ENCODE peak calls at places on chromosome 1, in five cellular contexts. W is cardiac fibroblast, H is left lung, M is NCI-H460, I is dermis microvascular lymphatic vessel endothelial cell. F is an unnamed sample.

GRCh38 chr1:185317886-185318310 is 855 bp upstream of the IVNS1ABP start:
- DNase-seq in I (peak; percentile 30), M (peak; percentile 13), H (no peak), W (peak; percentile 29), F (peak; percentile 51)

GRCh38 chr1:92756537-92756936 is 28.4 kb downstream of the EVI5 start:
- DNase-seq in H (no peak), W (no peak), M (no peak), I (no peak), F (no peak)

GRCh38 chr1:179951383-179952144 is 3.0 kb upstream of the CEP350 start:
- DNase-seq in H (no peak), W (no peak), I (no peak), M (no peak), F (no peak)

GRCh38 chr1:114075546-114076249 is 78.0 kb downstream of the SYT6 start:
- DNase-seq in M (no peak), W (no peak), H (no peak), I (no peak), F (no peak)

GRCh38 chr1:31733389-31734219 is 29.8 kb upstream of the COL16A1 start:
- DNase-seq in I (no peak), M (no peak), H (peak; percentile 48), W (no peak), F (no peak)

GRCh38 chr1:173315296-173315695 is 108.2 kb upstream of the TNFSF4 start:
- DNase-seq in W (no peak), M (no peak), I (no peak), H (no peak), F (peak; percentile 47)

GRCh38 chr1:109906160-109906838 is 4.3 kb upstream of the CSF1 start:
- DNase-seq in W (no peak), M (no peak), H (no peak), I (peak; percentile 43), F (no peak)

GRCh38 chr1:223842784-223843183 is 3.0 kb downstream of the TP53BP2 start:
- DNase-seq in H (no peak), M (no peak), I (no peak), W (no peak), F (no peak)

GRCh38 chr1:38000529-38001453 is 4.5 kb downstream of the FHL3 start:
- DNase-seq in H (no peak), W (peak; percentile 90), I (peak; percentile 83), M (no peak), F (no peak)

GRCh38 chr1:93177991-93178390 is 2.2 kb downstream of the TMED5 start:
- DNase-seq in W (peak; percentile 59), M (no peak), I (peak; percentile 45), H (no peak), F (peak; percentile 13)

GRCh38 chr1:62882161-62882560 is 98.2 kb downstream of the ATG4C start:
- DNase-seq in W (no peak), I (no peak), M (no peak), H (no peak), F (peak; percentile 75)

GRCh38 chr1:28781305-28781704 is 30.7 kb upstream of the OPRD1 start:
- DNase-seq in M (no peak), W (no peak), I (no peak), H (no peak), F (no peak)

GRCh38 chr1:39562886-39563285 is 13.7 kb downstream of the PABPC4 start:
- DNase-seq in I (no peak), M (no peak), H (no peak), W (no peak), F (no peak)

GRCh38 chr1:58824753-58825389 is 41.0 kb upstream of the JUN start:
- DNase-seq in I (peak; percentile 68), H (peak; percentile 79), W (no peak), M (no peak), F (no peak)

GRCh38 chr1:163361123-163361934 is 39.6 kb downstream of the NUF2 start:
- DNase-seq in M (peak; percentile 39), H (no peak), W (peak; percentile 36), I (peak; percentile 7), F (peak; percentile 53)

GRCh38 chr1:181660621-181661020 is 177.3 kb downstream of the CACNA1E start:
- DNase-seq in H (no peak), M (no peak), I (no peak), W (no peak), F (no peak)

GRCh38 chr1:42936309-42937078 is 22.2 kb downstream of the SLC2A1 start:
- DNase-seq in W (peak; percentile 83), I (no peak), M (peak; percentile 61), H (no peak), F (no peak)

GRCh38 chr1:78089015-78089414 is 43.2 kb downstream of the GIPC2 start:
- DNase-seq in M (no peak), I (no peak), W (no peak), H (no peak), F (no peak)

GRCh38 chr1:70063861-70064260 is 141.5 kb downstream of the LRRC40 start:
- DNase-seq in I (no peak), W (no peak), M (no peak), H (no peak), F (no peak)

GRCh38 chr1:56508523-56508983 is 70.8 kb downstream of the PLPP3 start:
- DNase-seq in I (no peak), H (peak; percentile 78), W (peak; percentile 47), M (no peak), F (peak; percentile 13)

GRCh38 chr1:17338706-17339493 is 30.9 kb downstream of the PADI4 start:
- DNase-seq in W (no peak), M (no peak), H (no peak), I (no peak), F (peak; percentile 10)

GRCh38 chr1:183896466-183897026 is 91.6 kb downstream of the RGL1 start:
- DNase-seq in I (no peak), W (peak; percentile 71), M (no peak), H (no peak), F (peak; percentile 32)

GRCh38 chr1:208524920-208525319 is 280.7 kb upstream of the PLXNA2 start:
- DNase-seq in W (no peak), I (no peak), H (no peak), M (peak; percentile 18), F (no peak)

GRCh38 chr1:63592536-63593302 is 492 bp upstream of the PGM1 start:
- DNase-seq in M (no peak), I (no peak), H (no peak), W (no peak), F (no peak)

GRCh38 chr1:203858055-203858454 is 3.3 kb upstream of the SNRPE start:
- DNase-seq in I (peak; percentile 27), W (peak; percentile 91), M (no peak), H (no peak), F (peak; percentile 22)

GRCh38 chr1:150272379-150272840 is at the start of gene C1orf54:
- DNase-seq in H (no peak), W (peak; percentile 73), M (no peak), I (peak; percentile 30), F (peak; percentile 43)

GRCh38 chr1:217253351-217253750 is 377.5 kb downstream of the GPATCH2 start:
- DNase-seq in I (no peak), H (no peak), W (no peak), M (no peak), F (no peak)

GRCh38 chr1:174605198-174605597 is 157.4 kb downstream of the GPR52 start:
- DNase-seq in M (no peak), W (no peak), H (no peak), I (no peak), F (no peak)

GRCh38 chr1:223091928-223092327 is 51.1 kb downstream of the TLR5 start:
- DNase-seq in I (no peak), M (no peak), H (no peak), W (no peak), F (no peak)

GRCh38 chr1:100896481-100896982 is 642 bp downstream of the SLC30A7 start:
- DNase-seq in W (peak; percentile 69), M (no peak), I (peak; percentile 73), H (no peak), F (peak; percentile 53)

GRCh38 chr1:171817511-171818265 is 23.6 kb upstream of the DNM3 start:
- DNase-seq in H (no peak), W (peak; percentile 89), I (peak; percentile 84), M (peak; percentile 55), F (peak; percentile 68)

F was measured in SK-MEL-5.